ENCODE peak calls at places on chromosome 14, in ten cellular contexts. R, Q, J, N, C, M, I, D, F and U are unnamed samples. For H3K27me3, the result is how much of the 10 kb centered on the place peaks cover.

GRCh38 chr14:100871234-100872186 is 32.0 kb downstream of the RTL1 start:
- DNase-seq in N (no peak), C (peak), D (peak), Q (no peak), I (peak), J (peak), R (peak), M (peak), F (no peak), U (no peak)

GRCh38 chr14:62053188-62053587 is 291.0 kb downstream of the SNAPC1 start:
- DNase-seq in F (no peak), M (no peak), D (no peak), N (no peak), R (no peak), J (no peak), Q (no peak), C (no peak), I (no peak), U (no peak)

GRCh38 chr14:99968931-99969330 is 96.3 kb upstream of the EVL start:
- DNase-seq in C (no peak), J (no peak), Q (no peak), M (peak), R (no peak), F (peak), N (no peak), I (no peak), D (no peak), U (no peak)

GRCh38 chr14:29454026-29454693 is 473.5 kb downstream of the PRKD1 start:
- DNase-seq in D (no peak), M (no peak), C (no peak), R (no peak), F (no peak), N (no peak), Q (no peak), J (no peak), I (no peak), U (no peak)

GRCh38 chr14:81681466-81681865 is 147.8 kb upstream of the SEL1L start:
- DNase-seq in N (no peak), Q (no peak), R (no peak), J (no peak), D (no peak), I (no peak), M (no peak), F (no peak), C (no peak), U (no peak)

GRCh38 chr14:62181591-62181990 is 419.4 kb downstream of the SNAPC1 start:
- DNase-seq in N (no peak), R (no peak), M (peak), D (no peak), F (no peak), C (no peak), J (no peak), Q (no peak), I (no peak), U (no peak)

GRCh38 chr14:32426596-32427408 is 97.7 kb downstream of the AKAP6 start:
- DNase-seq in I (no peak), N (no peak), F (no peak), J (no peak), M (no peak), R (peak), C (no peak), Q (no peak), D (peak), U (no peak)

GRCh38 chr14:96574633-96575191 is 72.5 kb downstream of the PAPOLA start:
- DNase-seq in C (no peak), Q (no peak), F (peak), R (no peak), D (no peak), I (no peak), N (no peak), M (peak), J (no peak), U (no peak)

GRCh38 chr14:57389646-57390036 is 745 bp upstream of the NAA30 start:
- DNase-seq in N (peak), C (no peak), Q (peak), D (no peak), J (no peak), M (no peak), F (no peak), I (no peak), R (no peak), U (no peak)

GRCh38 chr14:35419429-35419841 is 14.9 kb upstream of the NFKBIA start:
- DNase-seq in R (no peak), C (no peak), D (peak), F (no peak), M (peak), J (no peak), I (no peak), Q (no peak), N (no peak), U (no peak)

GRCh38 chr14:76236172-76237130 is 84.7 kb downstream of the GPATCH2L start:
- DNase-seq in J (no peak), C (no peak), Q (no peak), I (no peak), M (peak), D (no peak), R (no peak), N (no peak), F (peak), U (no peak)

GRCh38 chr14:32588448-32589320 is 259.6 kb downstream of the AKAP6 start:
- DNase-seq in F (peak), M (peak), D (peak), N (peak), C (no peak), R (peak), J (no peak), Q (no peak), I (no peak), U (no peak)

GRCh38 chr14:63178912-63179311 is 25.3 kb upstream of the RHOJ start:
- DNase-seq in Q (no peak), M (peak), C (no peak), R (no peak), J (no peak), N (no peak), D (peak), I (no peak), F (peak), U (no peak)

GRCh38 chr14:56953884-56954283 is 143.6 kb upstream of the OTX2 start:
- DNase-seq in J (no peak), M (no peak), N (no peak), F (no peak), Q (no peak), R (no peak), I (no peak), D (peak), C (no peak), U (no peak)

GRCh38 chr14:103735815-103736545 is 20.4 kb downstream of the ZFYVE21 start:
- DNase-seq in F (no peak), J (peak), C (no peak), N (no peak), R (no peak), Q (no peak), I (peak), D (no peak), M (no peak), U (peak)

GRCh38 chr14:56854325-56854724 is 44.0 kb upstream of the OTX2 start:
- DNase-seq in D (no peak), C (no peak), F (no peak), J (no peak), M (no peak), R (no peak), I (no peak), N (no peak), Q (no peak), U (no peak)

GRCh38 chr14:25381498-25381897 is 331.6 kb upstream of the STXBP6 start:
- DNase-seq in N (no peak), Q (no peak), M (no peak), I (no peak), C (no peak), F (no peak), R (no peak), J (no peak), D (peak), U (no peak)

GRCh38 chr14:79325071-79325470 is 886.2 kb downstream of the DIO2 start:
- DNase-seq in Q (no peak), F (no peak), J (no peak), R (no peak), M (peak), I (no peak), D (no peak), N (peak), C (peak), U (no peak)

GRCh38 chr14:88346048-88346639 is 23.1 kb upstream of the KCNK10 start:
- DNase-seq in R (no peak), N (no peak), J (no peak), F (no peak), Q (no peak), I (no peak), M (no peak), C (no peak), D (no peak), U (no peak)

GRCh38 chr14:99432491-99432890 is 48.2 kb downstream of the SETD3 start:
- DNase-seq in C (no peak), M (no peak), R (no peak), D (no peak), Q (no peak), I (no peak), F (no peak), J (no peak), N (no peak), U (no peak)

GRCh38 chr14:51581017-51581881 is 70.5 kb upstream of the FRMD6 start:
- DNase-seq in N (no peak), I (no peak), Q (no peak), R (no peak), J (no peak), F (peak), C (no peak), D (peak), M (peak), U (no peak)

GRCh38 chr14:79549515-79549914 is 661.8 kb downstream of the DIO2 start:
- DNase-seq in N (no peak), C (no peak), Q (no peak), I (no peak), M (peak), J (no peak), R (no peak), D (no peak), F (no peak), U (no peak)

GRCh38 chr14:103545915-103546650 is 16.4 kb downstream of the BAG5 start:
- DNase-seq in R (peak), F (no peak), C (no peak), N (peak), D (no peak), I (peak), Q (no peak), J (no peak), M (no peak), U (no peak)

GRCh38 chr14:106080922-106081321 is 554.5 kb downstream of the TMEM121 start:
- DNase-seq in D (no peak), Q (no peak), C (no peak), J (no peak), M (no peak), N (no peak), R (no peak), I (no peak), F (no peak), U (no peak)

GRCh38 chr14:62443796-62444195 is 601.5 kb downstream of the KCNH5 start:
- DNase-seq in F (peak), C (no peak), D (no peak), M (peak), J (no peak), N (no peak), R (no peak), Q (no peak), I (no peak), U (no peak)

GRCh38 chr14:56899829-56900228 is 89.5 kb upstream of the OTX2 start:
- DNase-seq in R (no peak), J (no peak), D (no peak), N (no peak), Q (no peak), F (no peak), I (no peak), C (no peak), M (no peak), U (no peak)

GRCh38 chr14:104865631-104866441 is 768 bp downstream of the CEP170B start:
- DNase-seq in I (peak), J (no peak), D (peak), N (peak), R (peak), C (peak), Q (no peak), F (peak), M (peak), U (peak)

GRCh38 chr14:74733241-74733640 is 20.3 kb downstream of the FCF1 start:
- DNase-seq in C (no peak), M (no peak), J (no peak), F (no peak), D (no peak), Q (no peak), R (no peak), I (no peak), N (no peak), U (no peak)

GRCh38 chr14:32693114-32693513 is 245.6 kb upstream of the NPAS3 start:
- DNase-seq in Q (no peak), N (no peak), R (no peak), F (peak), D (no peak), J (no peak), C (peak), I (no peak), M (peak), U (no peak)

GRCh38 chr14:74611672-74612345 is at the start of gene LTBP2:
- DNase-seq in N (peak), R (no peak), J (no peak), C (no peak), M (peak), F (peak), D (no peak), I (no peak), Q (peak), U (no peak)

GRCh38 chr14:89000007-89000942 is 175.8 kb downstream of the TTC8 start:
- DNase-seq in Q (no peak), F (peak), R (peak), D (peak), N (peak), C (peak), J (no peak), I (no peak), M (peak), U (no peak)

GRCh38 chr14:64914237-64914971 is at the start of gene CHURC1:
- DNase-seq in F (peak), D (peak), Q (peak), R (peak), C (peak), M (peak), N (peak), I (peak), J (peak), U (peak)

GRCh38 chr14:53741379-53742225 is 215.0 kb downstream of the BMP4 start:
- DNase-seq in D (no peak), F (no peak), N (no peak), C (no peak), Q (no peak), I (no peak), R (no peak), J (no peak), M (peak), U (no peak)

GRCh38 chr14:66359500-66359899 is 126.7 kb upstream of the CCDC196 start:
- DNase-seq in R (peak), I (no peak), J (no peak), C (no peak), M (peak), D (peak), F (peak), Q (peak), N (peak), U (no peak)

GRCh38 chr14:106286697-106287290 is 760.4 kb downstream of the TMEM121 start:
- DNase-seq in I (no peak), C (no peak), M (no peak), R (peak), Q (no peak), F (no peak), J (no peak), N (no peak), D (no peak), U (no peak)

DNA sequence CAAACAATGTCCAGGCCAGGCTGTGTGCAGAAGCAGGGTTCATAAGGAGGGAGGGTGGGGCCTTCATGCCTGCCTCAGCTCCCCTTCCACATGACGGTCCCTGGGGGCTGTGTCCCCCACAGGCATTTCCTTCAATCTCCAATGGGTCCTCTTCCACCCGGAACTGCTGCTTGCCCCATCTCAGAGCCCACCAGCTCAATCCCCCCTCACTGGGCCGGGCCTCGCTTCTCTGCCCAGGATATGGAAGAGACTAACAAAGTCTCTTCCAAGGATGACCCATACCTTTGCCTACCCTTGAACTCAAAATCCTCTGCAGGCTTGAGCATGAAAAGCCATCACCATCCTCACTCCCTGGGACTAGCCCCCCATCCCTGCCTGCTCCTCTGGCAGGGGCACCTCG is 28.4 kb upstream of the FAM181A start:
- DNase-seq in C (no peak), M (no peak), D (no peak), I (no peak), F (no peak), N (no peak), J (peak), Q (no peak), R (no peak), U (no peak)
- H3K27me3 ChIP-seq in C (under half), M (under half), D (under half), I (under half), F (under half), N (under half), J (under half), Q (under half), R (under half), U (under half)

DNA sequence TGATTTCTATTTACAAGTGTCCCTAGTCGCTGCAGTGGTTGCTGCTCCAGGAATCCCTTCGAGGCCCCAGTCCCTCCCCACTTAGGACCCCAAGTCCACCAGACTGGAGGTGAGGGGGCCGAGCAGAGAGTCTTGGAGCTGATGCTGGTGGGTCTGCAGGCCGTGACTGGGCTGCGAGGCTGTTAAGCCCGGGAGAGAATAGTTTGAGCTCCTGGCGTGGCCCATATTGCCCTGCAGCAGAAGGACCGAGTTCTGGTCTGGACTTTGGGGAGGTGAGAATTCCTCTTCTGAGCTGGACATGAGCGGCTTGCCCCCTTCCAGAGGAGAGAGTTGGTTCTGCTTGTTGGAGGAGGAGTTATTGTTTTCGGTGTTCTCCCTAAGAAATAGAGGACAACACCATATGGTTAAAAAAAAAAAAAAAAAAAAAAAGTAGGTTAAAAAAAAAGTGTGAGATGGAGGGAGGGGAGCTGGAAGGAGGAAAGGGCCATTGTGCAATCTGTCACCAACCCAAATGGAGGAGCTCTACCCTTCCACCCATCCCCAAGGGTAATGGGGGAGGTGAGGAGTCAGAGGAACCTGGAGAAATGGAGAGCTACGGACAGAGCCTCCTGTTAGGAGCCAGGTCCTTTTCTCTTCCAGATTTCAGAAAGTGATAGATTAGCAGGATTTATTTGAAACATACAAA is 2.9 kb downstream of the SIX1 start:
- DNase-seq in I (no peak), N (no peak), J (no peak), D (no peak), M (no peak), F (no peak), Q (no peak), R (no peak), C (no peak), U (no peak)
- H3K27me3 ChIP-seq in I (under half), N (under half), J (under half), D (half or more), M (half or more), F (half or more), Q (half or more), R (half or more), C (half or more), U (half or more)

DNA sequence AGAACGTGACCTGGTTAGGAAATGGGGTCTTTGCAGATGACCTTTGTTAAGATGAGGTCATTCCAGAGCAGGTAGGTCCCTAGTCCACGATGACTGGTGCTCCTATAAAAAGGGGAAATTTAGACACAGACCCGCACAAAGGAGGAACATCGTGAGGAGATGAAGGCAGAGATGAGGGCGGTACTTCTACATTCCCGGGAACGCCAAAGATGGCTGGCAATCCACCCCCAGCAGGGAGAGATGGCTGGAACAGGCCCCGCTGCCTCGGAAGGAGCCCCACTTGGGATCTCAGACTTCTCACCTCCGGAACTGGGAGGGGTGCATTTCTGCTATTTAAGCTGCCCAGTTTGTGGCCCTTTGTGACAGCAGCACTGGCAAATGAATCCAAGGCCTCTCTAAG is 85.0 kb downstream of the ITPK1 start:
- DNase-seq in R (no peak), F (no peak), Q (no peak), D (no peak), C (no peak), M (no peak), J (no peak), I (no peak), N (no peak), U (no peak)
- H3K27me3 ChIP-seq in R (under half), F (under half), Q (under half), D (under half), C (under half), M (under half), J (under half), I (under half), N (under half), U (under half)

GRCh38 chr14:69938751-69939150 is 59.5 kb downstream of the SMOC1 start:
- DNase-seq in R (no peak), M (no peak), F (no peak), J (no peak), D (peak), I (no peak), C (no peak), Q (no peak), N (no peak), U (no peak)
- H3K27me3 ChIP-seq in R (under half), M (under half), F (under half), J (under half), D (under half), I (under half), C (under half), Q (under half), N (under half), U (under half)

GRCh38 chr14:36580141-36580855 is 2.1 kb downstream of the NKX2-8 start:
- DNase-seq in D (no peak), M (no peak), J (no peak), N (no peak), F (no peak), R (no peak), Q (no peak), C (no peak), I (no peak), U (no peak)
- H3K27me3 ChIP-seq in D (half or more), M (half or more), J (under half), N (under half), F (half or more), R (half or more), Q (under half), C (half or more), I (under half), U (half or more)

GRCh38 chr14:94484476-94484875 is 8.5 kb upstream of the SERPINA9 start:
- DNase-seq in I (no peak), C (no peak), D (no peak), N (no peak), J (no peak), F (no peak), Q (no peak), M (no peak), R (no peak), U (no peak)
- H3K27me3 ChIP-seq in I (under half), C (under half), D (under half), N (under half), J (under half), F (under half), Q (under half), M (under half), R (under half), U (under half)